ENCODE peak calls at places on chromosome 15, in six cellular contexts. One of them, this sample, is unnamed.

GRCh38 chr15:91054791-91055190 is 32.4 kb upstream of the VPS33B start:
- DNase-seq in OCI-LY7: no peak
- DNase-seq in right atrium auricular region: no peak
- DNase-seq in PC-9: no peak
- DNase-seq in lower lobe of right lung: no peak
- DNase-seq in kidney: no peak
- DNase-seq in this sample: no peak

GRCh38 chr15:60004019-60004845 is at the start of gene FOXB1:
- DNase-seq in OCI-LY7: no peak
- DNase-seq in right atrium auricular region: no peak
- DNase-seq in PC-9: peak; percentile 66
- DNase-seq in lower lobe of right lung: no peak
- DNase-seq in kidney: no peak
- DNase-seq in this sample: no peak

GRCh38 chr15:99755692-99756409 is 22.6 kb upstream of the LYSMD4 start:
- DNase-seq in OCI-LY7: peak; percentile 66
- DNase-seq in right atrium auricular region: no peak
- DNase-seq in PC-9: peak; percentile 24
- DNase-seq in lower lobe of right lung: peak; percentile 57
- DNase-seq in kidney: no peak
- DNase-seq in this sample: peak; percentile 74

GRCh38 chr15:94079459-94079858 is 151.9 kb upstream of the MCTP2 start:
- DNase-seq in OCI-LY7: no peak
- DNase-seq in right atrium auricular region: no peak
- DNase-seq in PC-9: no peak
- DNase-seq in lower lobe of right lung: no peak
- DNase-seq in kidney: no peak
- DNase-seq in this sample: no peak

GRCh38 chr15:53202876-53203275 is 412.7 kb upstream of the ONECUT1 start:
- DNase-seq in OCI-LY7: no peak
- DNase-seq in right atrium auricular region: no peak
- DNase-seq in PC-9: no peak
- DNase-seq in lower lobe of right lung: no peak
- DNase-seq in kidney: no peak
- DNase-seq in this sample: no peak

GRCh38 chr15:49645937-49646336 is 25.1 kb downstream of the DTWD1 start:
- DNase-seq in OCI-LY7: no peak
- DNase-seq in right atrium auricular region: no peak
- DNase-seq in PC-9: peak; percentile 33
- DNase-seq in lower lobe of right lung: no peak
- DNase-seq in kidney: peak; percentile 68
- DNase-seq in this sample: no peak

GRCh38 chr15:34621675-34622074 is 38.2 kb upstream of the GOLGA8B start:
- DNase-seq in OCI-LY7: no peak
- DNase-seq in right atrium auricular region: no peak
- DNase-seq in PC-9: no peak
- DNase-seq in lower lobe of right lung: no peak
- DNase-seq in kidney: no peak
- DNase-seq in this sample: no peak

GRCh38 chr15:73375755-73376305 is 7.1 kb upstream of the HCN4 start:
- DNase-seq in OCI-LY7: no peak
- DNase-seq in right atrium auricular region: peak; percentile 61
- DNase-seq in PC-9: no peak
- DNase-seq in lower lobe of right lung: no peak
- DNase-seq in kidney: no peak
- DNase-seq in this sample: no peak

GRCh38 chr15:25464784-25465183 is 26.0 kb upstream of the UBE3A start:
- DNase-seq in OCI-LY7: no peak
- DNase-seq in right atrium auricular region: no peak
- DNase-seq in PC-9: no peak
- DNase-seq in lower lobe of right lung: no peak
- DNase-seq in kidney: no peak
- DNase-seq in this sample: no peak

GRCh38 chr15:59699810-59700431 is 10.8 kb upstream of the BNIP2 start:
- DNase-seq in OCI-LY7: no peak
- DNase-seq in right atrium auricular region: no peak
- DNase-seq in PC-9: no peak
- DNase-seq in lower lobe of right lung: no peak
- DNase-seq in kidney: no peak
- DNase-seq in this sample: no peak

GRCh38 chr15:36239509-36239908 is 339.9 kb upstream of the CDIN1 start:
- DNase-seq in OCI-LY7: no peak
- DNase-seq in right atrium auricular region: no peak
- DNase-seq in PC-9: no peak
- DNase-seq in lower lobe of right lung: no peak
- DNase-seq in kidney: no peak
- DNase-seq in this sample: no peak

GRCh38 chr15:24955549-24955929 is 752 bp downstream of the SNRPN start:
- DNase-seq in OCI-LY7: no peak
- DNase-seq in right atrium auricular region: no peak
- DNase-seq in PC-9: no peak
- DNase-seq in lower lobe of right lung: peak; percentile 46
- DNase-seq in kidney: peak; percentile 73
- DNase-seq in this sample: peak; percentile 65

GRCh38 chr15:72934921-72935320 is 117.3 kb upstream of the NEO1 start:
- DNase-seq in OCI-LY7: no peak
- DNase-seq in right atrium auricular region: no peak
- DNase-seq in PC-9: no peak
- DNase-seq in lower lobe of right lung: no peak
- DNase-seq in kidney: no peak
- DNase-seq in this sample: no peak

GRCh38 chr15:101702077-101702476 is 22.2 kb downstream of the TARS3 start:
- DNase-seq in OCI-LY7: no peak
- DNase-seq in right atrium auricular region: no peak
- DNase-seq in PC-9: no peak
- DNase-seq in lower lobe of right lung: no peak
- DNase-seq in kidney: no peak
- DNase-seq in this sample: no peak

GRCh38 chr15:52163321-52164190 is 27.6 kb downstream of the GNB5 start:
- DNase-seq in OCI-LY7: peak; percentile 45
- DNase-seq in right atrium auricular region: peak; percentile 54
- DNase-seq in PC-9: no peak
- DNase-seq in lower lobe of right lung: no peak
- DNase-seq in kidney: no peak
- DNase-seq in this sample: no peak

GRCh38 chr15:38504680-38505467 is 50.9 kb downstream of the FAM98B start:
- DNase-seq in OCI-LY7: no peak
- DNase-seq in right atrium auricular region: no peak
- DNase-seq in PC-9: no peak
- DNase-seq in lower lobe of right lung: no peak
- DNase-seq in kidney: no peak
- DNase-seq in this sample: no peak

GRCh38 chr15:83435202-83435601 is 11.9 kb upstream of the SH3GL3 start:
- DNase-seq in OCI-LY7: no peak
- DNase-seq in right atrium auricular region: no peak
- DNase-seq in PC-9: no peak
- DNase-seq in lower lobe of right lung: no peak
- DNase-seq in kidney: no peak
- DNase-seq in this sample: no peak

GRCh38 chr15:53520867-53521525 is 238.5 kb downstream of the WDR72 start:
- DNase-seq in OCI-LY7: no peak
- DNase-seq in right atrium auricular region: no peak
- DNase-seq in PC-9: no peak
- DNase-seq in lower lobe of right lung: no peak
- DNase-seq in kidney: no peak
- DNase-seq in this sample: no peak

GRCh38 chr15:97566957-97567356 is 393.5 kb upstream of the ARRDC4 start:
- DNase-seq in OCI-LY7: no peak
- DNase-seq in right atrium auricular region: no peak
- DNase-seq in PC-9: no peak
- DNase-seq in lower lobe of right lung: no peak
- DNase-seq in kidney: no peak
- DNase-seq in this sample: no peak

GRCh38 chr15:75030023-75030413 is 6.6 kb downstream of the PPCDC start:
- DNase-seq in OCI-LY7: no peak
- DNase-seq in right atrium auricular region: peak; percentile 75
- DNase-seq in PC-9: no peak
- DNase-seq in lower lobe of right lung: no peak
- DNase-seq in kidney: no peak
- DNase-seq in this sample: no peak

GRCh38 chr15:75027551-75027950 is 4.2 kb downstream of the PPCDC start:
- DNase-seq in OCI-LY7: no peak
- DNase-seq in right atrium auricular region: no peak
- DNase-seq in PC-9: no peak
- DNase-seq in lower lobe of right lung: no peak
- DNase-seq in kidney: peak; percentile 55
- DNase-seq in this sample: no peak

GRCh38 chr15:75030424-75030823 is 7.0 kb downstream of the PPCDC start:
- DNase-seq in OCI-LY7: no peak
- DNase-seq in right atrium auricular region: no peak
- DNase-seq in PC-9: no peak
- DNase-seq in lower lobe of right lung: no peak
- DNase-seq in kidney: no peak
- DNase-seq in this sample: no peak

GRCh38 chr15:75029378-75030022 is 6.1 kb downstream of the PPCDC start:
- DNase-seq in OCI-LY7: peak; percentile 88
- DNase-seq in right atrium auricular region: peak; percentile 98
- DNase-seq in PC-9: peak; percentile 87
- DNase-seq in lower lobe of right lung: peak; percentile 95
- DNase-seq in kidney: peak; percentile 96
- DNase-seq in this sample: peak; percentile 96

DNA sequence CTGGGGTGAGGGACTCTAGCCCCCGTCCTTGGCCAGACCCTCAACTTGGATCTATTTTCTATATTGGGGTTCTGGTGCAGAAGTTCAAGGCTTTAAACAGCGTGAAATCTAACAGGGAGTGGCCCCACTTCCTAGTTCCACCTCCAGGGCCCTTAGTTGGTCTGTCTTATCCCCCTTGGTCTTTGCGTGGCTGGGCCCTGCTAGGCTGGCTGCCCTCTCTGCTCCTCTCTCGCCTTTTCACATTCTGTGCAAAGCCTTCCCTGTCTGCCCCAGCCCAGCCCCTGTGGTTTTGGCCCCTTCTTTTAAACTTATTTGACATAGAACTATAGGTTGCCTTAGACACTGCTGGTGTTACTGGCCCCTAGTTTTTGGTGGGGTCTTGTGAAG is 5.6 kb downstream of the PPCDC start:
- DNase-seq in OCI-LY7: no peak
- DNase-seq in right atrium auricular region: no peak
- DNase-seq in PC-9: no peak
- DNase-seq in lower lobe of right lung: no peak
- DNase-seq in kidney: no peak
- DNase-seq in this sample: no peak
- H3K4me1 ChIP-seq in OCI-LY7: peaks cover 85% of the 10 kb centered on the region
- H3K4me1 ChIP-seq in right atrium auricular region: peaks cover 50% of the 10 kb centered on the region
- H3K4me1 ChIP-seq in PC-9: peaks cover 33% of the 10 kb centered on the region
- H3K4me1 ChIP-seq in lower lobe of right lung: peaks cover 55% of the 10 kb centered on the region
- H3K4me1 ChIP-seq in kidney: peaks cover 11% of the 10 kb centered on the region
- H3K4me1 ChIP-seq in this sample: peaks cover 34% of the 10 kb centered on the region

DNA sequence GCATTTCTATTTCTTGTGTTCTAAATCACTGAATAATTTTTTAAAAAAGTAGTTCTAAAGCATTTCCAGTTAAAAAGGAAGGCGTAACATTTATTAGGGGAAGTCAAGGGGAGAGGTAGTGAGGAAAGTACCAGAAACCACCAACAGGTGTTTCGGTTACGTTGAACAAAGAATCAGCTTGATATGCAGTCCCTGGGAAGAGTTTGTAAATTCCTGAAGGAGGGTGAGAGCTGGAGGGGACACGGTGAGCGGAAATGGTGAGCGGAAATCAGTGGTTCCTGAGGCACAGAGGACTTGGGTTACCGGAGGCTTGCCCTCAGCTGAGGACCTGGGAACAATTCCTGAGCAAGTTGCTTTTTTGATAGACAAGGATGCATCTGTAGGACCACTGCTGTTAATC is 17.8 kb downstream of the MAP2K1 start:
- DNase-seq in OCI-LY7: no peak
- DNase-seq in right atrium auricular region: no peak
- DNase-seq in PC-9: no peak
- DNase-seq in lower lobe of right lung: no peak
- DNase-seq in kidney: no peak
- DNase-seq in this sample: no peak
- TF ChIP-seq CTCF in OCI-LY7: no peak
- TF ChIP-seq CTCF in right atrium auricular region: no peak
- TF ChIP-seq CTCF in PC-9: no peak
- TF ChIP-seq CTCF in lower lobe of right lung: no peak
- TF ChIP-seq CTCF in kidney: no peak
- TF ChIP-seq CTCF in this sample: no peak

DNA sequence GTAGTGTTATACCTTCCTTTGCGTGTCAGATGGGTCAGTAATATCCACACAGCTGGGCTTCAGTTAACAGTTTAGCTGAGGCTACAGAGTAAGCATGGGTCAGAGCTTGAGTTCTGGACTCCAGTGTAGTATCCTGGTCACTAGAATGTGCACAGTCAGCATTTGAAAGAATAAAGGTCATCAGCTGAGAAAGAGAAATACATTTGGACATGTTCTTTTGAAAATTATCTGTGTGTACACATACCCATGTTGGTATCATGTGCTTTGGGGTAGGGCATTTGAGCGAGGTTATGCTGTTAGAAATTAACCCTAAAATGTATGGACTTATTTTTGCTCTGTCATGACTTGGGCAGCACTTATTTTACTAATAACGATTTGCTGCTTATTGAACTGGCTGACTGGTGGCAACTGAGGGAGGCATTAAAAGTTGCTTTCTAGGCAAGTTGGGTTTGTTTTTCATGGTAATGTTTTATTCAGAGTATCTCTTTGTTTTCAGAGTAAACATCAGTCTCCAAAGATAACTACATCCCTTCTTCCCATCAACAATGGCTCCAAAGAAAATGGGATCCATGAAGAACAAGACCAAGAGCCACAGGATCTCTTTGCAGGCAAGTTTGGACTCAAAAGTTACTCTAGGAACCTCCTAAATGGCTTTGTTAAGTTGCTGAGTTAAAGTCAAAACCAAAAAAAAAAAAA is 16.4 kb downstream of the SNX1 start:
- DNase-seq in OCI-LY7: no peak
- DNase-seq in right atrium auricular region: no peak
- DNase-seq in PC-9: no peak
- DNase-seq in lower lobe of right lung: no peak
- DNase-seq in kidney: no peak
- DNase-seq in this sample: no peak
- H3K27ac ChIP-seq in OCI-LY7: no peak overlapping the region
- H3K27ac ChIP-seq in right atrium auricular region: no peak overlapping the region
- H3K27ac ChIP-seq in PC-9: no peak overlapping the region
- H3K27ac ChIP-seq in lower lobe of right lung: no peak overlapping the region
- H3K27ac ChIP-seq in kidney: peak overlapping the region; percentile 33
- H3K27ac ChIP-seq in this sample: no peak overlapping the region

GRCh38 chr15:71152542-71152941 is 37.3 kb downstream of the THSD4 start:
- DNase-seq in OCI-LY7: no peak
- DNase-seq in right atrium auricular region: no peak
- DNase-seq in PC-9: no peak
- DNase-seq in lower lobe of right lung: no peak
- DNase-seq in kidney: no peak
- DNase-seq in this sample: no peak

GRCh38 chr15:71146597-71146996 is 31.3 kb downstream of the THSD4 start:
- DNase-seq in OCI-LY7: no peak
- DNase-seq in right atrium auricular region: no peak
- DNase-seq in PC-9: no peak
- DNase-seq in lower lobe of right lung: no peak
- DNase-seq in kidney: no peak
- DNase-seq in this sample: no peak

GRCh38 chr15:71151061-71151460 is 35.8 kb downstream of the THSD4 start:
- DNase-seq in OCI-LY7: no peak
- DNase-seq in right atrium auricular region: no peak
- DNase-seq in PC-9: no peak
- DNase-seq in lower lobe of right lung: no peak
- DNase-seq in kidney: no peak
- DNase-seq in this sample: no peak

GRCh38 chr15:71148048-71148447 is 32.8 kb downstream of the THSD4 start:
- DNase-seq in OCI-LY7: no peak
- DNase-seq in right atrium auricular region: no peak
- DNase-seq in PC-9: no peak
- DNase-seq in lower lobe of right lung: no peak
- DNase-seq in kidney: no peak
- DNase-seq in this sample: no peak

GRCh38 chr15:71149645-71150557 is 34.6 kb downstream of the THSD4 start:
- DNase-seq in OCI-LY7: no peak
- DNase-seq in right atrium auricular region: no peak
- DNase-seq in PC-9: no peak
- DNase-seq in lower lobe of right lung: no peak
- DNase-seq in kidney: no peak
- DNase-seq in this sample: no peak
- H3K4me1 ChIP-seq in OCI-LY7: no peaks in the 10 kb centered on the region
- H3K4me1 ChIP-seq in right atrium auricular region: peaks cover 70% of the 10 kb centered on the region
- H3K4me1 ChIP-seq in PC-9: no peaks in the 10 kb centered on the region
- H3K4me1 ChIP-seq in lower lobe of right lung: peaks cover 5% of the 10 kb centered on the region
- H3K4me1 ChIP-seq in kidney: peaks cover 26% of the 10 kb centered on the region
- H3K4me1 ChIP-seq in this sample: peaks cover 48% of the 10 kb centered on the region